ENCODE peak calls at places on chromosomes 11 and 22, in four cellular contexts. C, H, U and R are unnamed samples.

GRCh38 chr11:134272381-134273316 is 3.5 kb upstream of the GLB1L3 start:
- DNase-seq in C (no peak), H (no peak), U (no peak), R (no peak)

GRCh38 chr11:64566042-64566914 is 24.7 kb upstream of the SLC22A12 start:
- DNase-seq in C (no peak), H (peak), U (peak), R (no peak)

GRCh38 chr11:83292709-83293435 is 6.7 kb upstream of the CCDC90B start:
- DNase-seq in C (no peak), H (peak), U (peak), R (no peak)

GRCh38 chr11:70871881-70872280 is 380.5 kb downstream of the SHANK2 start:
- DNase-seq in C (no peak), H (no peak), U (no peak), R (no peak)

GRCh38 chr11:36469881-36470802 is 39.9 kb downstream of the TRAF6 start:
- DNase-seq in C (no peak), H (no peak), U (peak), R (no peak)

GRCh38 chr22:46871826-46872225 is 109.4 kb downstream of the TBC1D22A start:
- DNase-seq in C (no peak), H (no peak), U (no peak), R (no peak)

GRCh38 chr11:75142714-75143419 is 8.0 kb upstream of the SLCO2B1 start:
- DNase-seq in C (peak), H (peak), U (peak), R (no peak)

GRCh38 chr11:122235615-122236014 is 119.6 kb upstream of the BLID start:
- DNase-seq in C (no peak), H (no peak), U (peak), R (no peak)

GRCh38 chr11:62652156-62653006 is 721 bp downstream of the INTS5 start:
- DNase-seq in C (no peak), H (no peak), U (no peak), R (no peak)

GRCh38 chr11:46554205-46555162 is 39.3 kb downstream of the AMBRA1 start:
- DNase-seq in C (no peak), H (no peak), U (peak), R (no peak)

GRCh38 chr11:106568632-106569031 is 449.6 kb downstream of the GUCY1A2 start:
- DNase-seq in C (no peak), H (no peak), U (no peak), R (no peak)

DNA sequence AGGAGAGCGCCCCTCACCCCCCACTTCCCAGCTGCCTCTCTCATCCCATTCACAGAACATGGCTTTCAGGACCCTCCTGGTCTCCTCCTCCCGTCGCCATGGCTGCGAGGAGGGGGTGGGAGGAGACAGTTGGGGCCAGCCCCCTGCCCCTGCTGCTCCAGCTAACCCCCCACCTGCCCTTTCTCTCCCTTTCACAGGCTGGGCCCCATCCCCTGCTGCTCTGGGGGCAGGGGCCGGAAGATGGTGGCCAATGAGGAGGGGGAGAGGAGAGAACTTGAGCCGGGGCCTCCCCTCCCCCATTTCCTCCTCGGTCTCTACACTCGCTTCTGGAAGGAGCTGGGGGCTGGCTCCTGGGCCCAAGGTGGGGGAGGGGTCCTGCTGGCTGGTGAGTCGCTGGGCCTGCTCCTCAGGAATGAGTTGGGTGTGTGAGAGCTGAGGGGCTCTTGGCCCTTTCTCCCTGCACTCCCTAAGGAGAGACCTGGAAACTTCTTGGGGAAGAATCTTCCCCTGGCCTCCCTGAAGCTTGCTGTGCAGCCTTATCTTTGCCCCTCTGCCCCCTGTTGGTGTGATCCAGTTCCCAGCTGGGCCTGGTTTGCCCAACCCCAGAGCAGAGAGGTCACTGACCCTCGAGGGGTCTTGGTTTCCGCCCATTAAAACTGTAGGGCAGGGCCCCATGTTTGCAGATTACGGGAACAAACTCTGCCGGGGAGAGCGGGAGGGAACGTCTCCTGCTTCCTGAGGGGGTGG is 10.2 kb downstream of the YPEL4 start:
- DNase-seq in C (no peak), H (peak), U (no peak), R (no peak)
- TF ChIP-seq CTCF in C (no peak), H (peak), U (peak), R (no peak)

GRCh38 chr11:65899356-65900124 is 648 bp downstream of the FOSL1 start:
- DNase-seq in C (peak), H (peak), U (peak), R (peak)
- TF ChIP-seq CTCF in C (no peak), H (no peak), U (peak), R (no peak)

GRCh38 chr11:86574493-86575207 is 97.8 kb downstream of the ME3 start:
- DNase-seq in C (no peak), H (no peak), U (no peak), R (no peak)

GRCh38 chr11:86570020-86570419 is 102.4 kb downstream of the ME3 start:
- DNase-seq in C (no peak), H (no peak), U (no peak), R (no peak)

GRCh38 chr11:86570457-86570856 is 102.0 kb downstream of the ME3 start:
- DNase-seq in C (no peak), H (no peak), U (no peak), R (no peak)

GRCh38 chr11:86569109-86569508 is 103.3 kb downstream of the ME3 start:
- DNase-seq in C (no peak), H (no peak), U (no peak), R (no peak)

GRCh38 chr11:86571273-86571948 is 101.0 kb downstream of the ME3 start:
- DNase-seq in C (no peak), H (peak), U (no peak), R (no peak)
- TF ChIP-seq CTCF in C (no peak), H (peak), U (peak), R (no peak)

DNA sequence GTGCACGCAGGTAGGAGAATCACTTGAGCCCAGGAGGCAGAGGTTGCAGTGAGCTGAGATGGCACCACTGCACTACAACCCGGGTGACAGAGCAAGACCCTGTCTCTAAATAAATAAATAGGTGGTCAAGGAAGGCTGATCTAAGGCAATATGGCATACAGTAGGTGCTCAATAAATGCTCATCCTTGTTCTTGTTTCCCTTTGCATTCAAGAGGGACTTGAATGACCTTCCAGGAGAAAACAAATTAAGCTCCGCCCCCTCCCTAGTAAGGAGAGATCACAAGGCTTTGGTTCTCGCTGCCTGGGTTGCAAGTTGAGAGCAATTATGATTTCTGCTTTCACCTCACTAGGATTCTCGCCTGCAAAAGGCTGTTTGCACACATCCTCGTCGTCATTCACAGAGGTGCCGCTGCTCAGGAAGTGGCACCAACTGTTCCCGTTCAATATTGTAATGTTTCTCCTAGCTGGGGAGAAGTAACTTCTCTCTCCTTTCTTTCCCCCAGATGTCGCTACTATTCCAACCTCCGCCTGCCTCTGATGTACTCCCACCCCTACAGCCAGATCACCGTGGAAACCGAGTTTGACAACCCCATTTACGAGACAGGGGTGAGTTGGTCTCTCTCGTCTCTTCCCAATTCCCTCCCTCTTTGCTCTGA is 51.8 kb upstream of the ASPHD2 start:
- DNase-seq in C (no peak), H (no peak), U (no peak), R (no peak)
- TF ChIP-seq CTCF in C (no peak), H (no peak), U (no peak), R (no peak)

DNA sequence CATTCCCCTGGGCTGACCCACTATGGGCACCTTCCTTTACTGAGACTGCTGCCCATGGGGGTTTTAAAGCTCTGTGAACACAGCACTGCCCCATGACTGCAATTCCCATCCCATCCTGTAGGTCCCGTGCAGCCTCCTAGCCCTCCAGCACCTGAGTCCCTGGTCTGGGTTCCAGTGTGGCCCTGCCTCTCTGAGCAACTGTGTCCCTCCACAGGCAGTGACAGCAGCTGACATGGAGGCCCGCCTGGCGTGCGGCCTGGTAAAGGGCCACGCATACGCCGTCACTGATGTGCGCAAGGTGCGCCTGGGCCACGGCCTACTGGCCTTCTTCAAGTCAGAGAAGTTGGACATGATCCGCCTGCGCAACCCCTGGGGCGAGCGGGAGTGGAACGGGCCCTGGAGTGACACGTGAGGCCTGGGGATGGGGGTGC is 12.6 kb downstream of the OMP start:
- DNase-seq in C (no peak), H (peak), U (no peak), R (no peak)
- TF ChIP-seq CTCF in C (no peak), H (peak), U (peak), R (no peak)

GRCh38 chr11:257766-258493 is 20.3 kb upstream of the NLRP6 start:
- DNase-seq in C (no peak), H (no peak), U (no peak), R (no peak)
- TF ChIP-seq CTCF in C (no peak), H (no peak), U (peak), R (no peak)